ENCODE peak calls at places on chromosomes 7 and 10, in four cellular contexts. C is activated CD8-positive, alpha-beta memory T cell treated with anti-CD3 and anti-CD28 coated beads, Interleukin-2, amount 50 U/mL, for 48 hours; D is activated T-helper 9 cell treated with anti-CD3 and anti-CD28 coated beads, Interleukin-2, amount 50 U/mL, for 16 hours; G is CD8-positive, alpha-beta T cell. K is an unnamed sample.

GRCh38 chr10:48594799-48595198 is 10.1 kb downstream of the ARHGAP22 start:
- DNase-seq in C (no peak), G (no peak), D (no peak), K (peak; percentile 54)

GRCh38 chr10:124612611-124613498 is 131.3 kb downstream of the FAM53B start:
- DNase-seq in C (no peak), G (peak; percentile 27), D (no peak), K (peak; percentile 83)

GRCh38 chr7:80213814-80214213 is 79.2 kb downstream of the GNAI1 start:
- DNase-seq in C (no peak), D (no peak), G (no peak), K (no peak)

GRCh38 chr10:125375210-125375609 is 214.8 kb upstream of the CTBP2 start:
- DNase-seq in G (no peak), C (no peak), D (no peak), K (no peak)

GRCh38 chr10:66805610-66806009 is 120.2 kb upstream of the LRRTM3 start:
- DNase-seq in G (no peak), D (no peak), C (no peak), K (no peak)

GRCh38 chr7:156091515-156092080 is 279.3 kb upstream of the SHH start:
- DNase-seq in G (no peak), D (no peak), C (no peak), K (no peak)

GRCh38 chr10:79106251-79106650 is 37.5 kb downstream of the ZMIZ1 start:
- DNase-seq in G (no peak), C (no peak), D (no peak), K (no peak)

GRCh38 chr7:33872870-33873269 is 32.5 kb upstream of the BMPER start:
- DNase-seq in G (no peak), C (no peak), D (no peak), K (no peak)

GRCh38 chr10:117464176-117464575 is 78.4 kb upstream of the EMX2 start:
- DNase-seq in D (no peak), C (no peak), G (no peak), K (no peak)

GRCh38 chr7:17968791-17969715 is 28.8 kb upstream of the SNX13 start:
- DNase-seq in D (no peak), G (no peak), C (no peak), K (no peak)

GRCh38 chr10:6667679-6668270 is 87.7 kb upstream of the PRKCQ start:
- DNase-seq in C (no peak), D (peak; percentile 23), G (no peak), K (peak; percentile 59)

GRCh38 chr10:102113956-102114857 is 6.0 kb downstream of the LDB1 start:
- DNase-seq in C (peak; percentile 60), G (peak; percentile 14), D (no peak), K (peak; percentile 73)

GRCh38 chr10:126468876-126469643 is 80.8 kb upstream of the ADAM12 start:
- DNase-seq in G (no peak), C (no peak), D (no peak), K (no peak)

GRCh38 chr10:98349508-98349922 is 65.5 kb downstream of the PYROXD2 start:
- DNase-seq in D (no peak), C (no peak), G (no peak), K (no peak)

K was measured in neural progenitor cell.